ENCODE peak calls at places on chromosomes 6 and 20, in seven cellular contexts. I is GM13977, P is cardiac fibroblast, D is A172, W is GM13976, F is amniotic stem cell, C is C1 segment of cervical spinal cord. Q is an unnamed sample.

GRCh38 chr6:9467746-9468145 is 947.1 kb downstream of the TFAP2A start:
- DNase-seq in I (no peak), P (peak), D (peak), W (no peak), F (no peak), C (no peak), Q (no peak)

GRCh38 chr6:44116643-44117382 is 10.4 kb downstream of the MRPL14 start:
- DNase-seq in I (no peak), P (peak), D (peak), W (no peak), F (peak), C (no peak), Q (no peak)

GRCh38 chr20:63622732-63623131 is 4.2 kb downstream of the GMEB2 start:
- DNase-seq in I (no peak), P (no peak), D (no peak), W (no peak), F (no peak), C (no peak), Q (no peak)

GRCh38 chr6:56852611-56853010 is 102.3 kb upstream of the BEND6 start:
- DNase-seq in I (no peak), P (no peak), D (no peak), W (no peak), F (no peak), C (no peak), Q (no peak)

GRCh38 chr20:23235173-23236027 is 115.2 kb upstream of the NXT1 start:
- DNase-seq in I (peak), P (peak), D (no peak), W (peak), F (no peak), C (no peak), Q (peak)

GRCh38 chr6:21163110-21163837 is 430.3 kb upstream of the SOX4 start:
- DNase-seq in I (no peak), P (peak), D (peak), W (no peak), F (peak), C (no peak), Q (no peak)

GRCh38 chr20:910840-911770 is 5.0 kb downstream of the ANGPT4 start:
- DNase-seq in I (no peak), P (peak), D (peak), W (no peak), F (no peak), C (no peak), Q (no peak)

GRCh38 chr6:138523347-138524210 is 24.3 kb upstream of the NHSL1 start:
- DNase-seq in I (no peak), P (no peak), D (no peak), W (no peak), F (no peak), C (no peak), Q (no peak)

GRCh38 chr6:108874470-108875160 is 26.4 kb downstream of the ARMC2 start:
- DNase-seq in I (peak), P (peak), D (no peak), W (peak), F (peak), C (no peak), Q (no peak)

GRCh38 chr6:84773133-84773430 is 8.7 kb upstream of the TBX18 start:
- DNase-seq in I (no peak), P (no peak), D (no peak), W (no peak), F (no peak), C (no peak), Q (no peak)

GRCh38 chr20:41050361-41051019 is 21.9 kb downstream of the TOP1 start:
- DNase-seq in I (no peak), P (peak), D (no peak), W (no peak), F (no peak), C (no peak), Q (peak)

GRCh38 chr6:45988635-45989034 is 27.0 kb downstream of the CLIC5 start:
- DNase-seq in I (no peak), P (no peak), D (no peak), W (no peak), F (no peak), C (no peak), Q (no peak)

GRCh38 chr20:14721926-14722325 is 384.5 kb upstream of the FLRT3 start:
- DNase-seq in I (no peak), P (peak), D (no peak), W (no peak), F (no peak), C (no peak), Q (no peak)

GRCh38 chr20:38471987-38472512 is 593 bp upstream of the RALGAPB start:
- DNase-seq in I (no peak), P (no peak), D (no peak), W (no peak), F (no peak), C (no peak), Q (no peak)

GRCh38 chr6:139881251-139881650 is 506.8 kb upstream of the CITED2 start:
- DNase-seq in I (no peak), P (no peak), D (no peak), W (no peak), F (no peak), C (no peak), Q (no peak)

GRCh38 chr20:40320612-40321011 is 368.4 kb downstream of the MAFB start:
- DNase-seq in I (no peak), P (no peak), D (no peak), W (no peak), F (no peak), C (no peak), Q (no peak)

GRCh38 chr20:32537657-32538525 is 47.2 kb downstream of the NOL4L start:
- DNase-seq in I (no peak), P (no peak), D (no peak), W (no peak), F (no peak), C (no peak), Q (no peak)

GRCh38 chr6:169974663-169975062 is 223.2 kb downstream of the ERMARD start:
- DNase-seq in I (no peak), P (no peak), D (no peak), W (no peak), F (no peak), C (no peak), Q (no peak)

GRCh38 chr20:50758469-50758868 is 27.1 kb downstream of the PARD6B start:
- DNase-seq in I (no peak), P (no peak), D (no peak), W (no peak), F (no peak), C (no peak), Q (no peak)

GRCh38 chr6:144835322-144835721 is 550.2 kb downstream of the UTRN start:
- DNase-seq in I (no peak), P (no peak), D (no peak), W (no peak), F (no peak), C (no peak), Q (no peak)

GRCh38 chr20:16350465-16350864 is 222.8 kb downstream of the KIF16B start:
- DNase-seq in I (no peak), P (no peak), D (peak), W (no peak), F (no peak), C (no peak), Q (no peak)

GRCh38 chr20:34644951-34645350 is 31.9 kb downstream of the PIGU start:
- DNase-seq in I (no peak), P (no peak), D (no peak), W (no peak), F (no peak), C (no peak), Q (no peak)

GRCh38 chr6:81105998-81106397 is 646.5 kb downstream of the TENT5A start:
- DNase-seq in I (no peak), P (no peak), D (no peak), W (no peak), F (no peak), C (no peak), Q (no peak)

GRCh38 chr20:51695574-51696303 is 72.5 kb downstream of the ATP9A start:
- DNase-seq in I (no peak), P (peak), D (peak), W (no peak), F (peak), C (no peak), Q (no peak)

GRCh38 chr6:94953867-94954631 is 623.3 kb upstream of the MANEA start:
- DNase-seq in I (no peak), P (no peak), D (no peak), W (no peak), F (no peak), C (peak), Q (no peak)

GRCh38 chr20:23419995-23420901 is 1.0 kb downstream of the NAPB start:
- DNase-seq in I (peak), P (peak), D (peak), W (peak), F (peak), C (no peak), Q (peak)

GRCh38 chr6:33597551-33598322 is 17.7 kb upstream of the BAK1 start:
- DNase-seq in I (no peak), P (peak), D (no peak), W (no peak), F (no peak), C (no peak), Q (no peak)

GRCh38 chr20:1830240-1830639 is 65.0 kb upstream of the SIRPA start:
- DNase-seq in I (no peak), P (peak), D (peak), W (no peak), F (peak), C (no peak), Q (no peak)

Q was measured in germinal center.